ENCODE peak calls at places on chromosome 4, in ten cellular contexts. A is tibial artery, C is astrocyte, S is suprapubic skin, E is ovary, V is endodermal cell, H is psoas muscle, U is right lobe of liver, O is thoracic aorta, N is uterus. Q is an unnamed sample.
A peak's percentile ranks its signal among the peaks of the same experiment; 100 is the strongest.

GRCh38 chr4:105471566-105472176 is 2.2 kb downstream of the PPA2 start:
- DNase-seq in V (peak; percentile 88), A (peak; percentile 59), S (peak; percentile 82), C (peak; percentile 64), U (peak; percentile 43), O (peak; percentile 16), E (peak; percentile 32), H (peak; percentile 30), N (peak; percentile 70), Q (peak; percentile 89)

GRCh38 chr4:23368081-23368697 is 521.7 kb downstream of the PPARGC1A start:
- DNase-seq in A (no peak), H (peak; percentile 25), C (no peak), O (no peak), E (no peak), S (no peak), N (no peak), V (peak; percentile 87), U (no peak), Q (no peak)

GRCh38 chr4:3317011-3317655 is 24.3 kb downstream of the RGS12 start:
- DNase-seq in A (no peak), U (no peak), S (no peak), O (no peak), V (peak; percentile 35), C (no peak), E (no peak), N (no peak), H (no peak), Q (no peak)

GRCh38 chr4:5338511-5338910 is 287.2 kb downstream of the STK32B start:
- DNase-seq in E (no peak), O (no peak), V (no peak), H (no peak), N (no peak), A (no peak), U (no peak), C (no peak), S (no peak), Q (no peak)

GRCh38 chr4:101019941-101020401 is 327.4 kb downstream of the PPP3CA start:
- DNase-seq in V (peak; percentile 54), N (no peak), C (peak; percentile 27), A (no peak), H (no peak), U (no peak), E (no peak), S (no peak), O (no peak), Q (no peak)

GRCh38 chr4:118888666-118889312 is at the start of gene SYNPO2:
- DNase-seq in V (peak; percentile 93), A (peak; percentile 85), E (peak; percentile 91), O (peak; percentile 64), U (peak; percentile 57), H (peak; percentile 79), C (peak; percentile 87), N (peak; percentile 95), S (peak; percentile 85), Q (peak; percentile 93)

GRCh38 chr4:173532725-173533511 is 2.9 kb upstream of the HAND2 start:
- DNase-seq in V (no peak), U (no peak), A (no peak), O (no peak), C (no peak), E (no peak), N (no peak), H (no peak), S (no peak), Q (no peak)

GRCh38 chr4:158314756-158315487 is 104.6 kb downstream of the TMEM144 start:
- DNase-seq in U (no peak), O (no peak), C (peak; percentile 97), H (no peak), S (no peak), N (no peak), V (no peak), A (no peak), E (no peak), Q (peak; percentile 97)

GRCh38 chr4:45629717-45630116 is 494.1 kb downstream of the GABRG1 start:
- DNase-seq in N (no peak), C (no peak), V (no peak), H (no peak), A (no peak), E (no peak), O (no peak), S (no peak), U (no peak), Q (no peak)

GRCh38 chr4:163939597-163939996 is 445.1 kb downstream of the TMA16 start:
- DNase-seq in H (no peak), U (no peak), C (no peak), V (no peak), A (no peak), O (no peak), S (no peak), E (no peak), N (no peak), Q (no peak)

GRCh38 chr4:132297346-132297745 is 851.7 kb upstream of the PCDH10 start:
- DNase-seq in N (no peak), S (no peak), A (no peak), C (peak; percentile 3), V (no peak), O (no peak), E (no peak), H (no peak), U (no peak), Q (peak; percentile 49)

GRCh38 chr4:151428346-151428745 is 19.4 kb downstream of the FHIP1A start:
- DNase-seq in S (no peak), A (no peak), V (no peak), C (no peak), E (no peak), U (no peak), N (no peak), O (no peak), H (no peak), Q (no peak)

GRCh38 chr4:38154681-38155588 is 194.7 kb downstream of the PTTG2 start:
- DNase-seq in H (peak; percentile 28), S (no peak), U (no peak), A (no peak), O (no peak), N (no peak), C (no peak), E (no peak), V (no peak), Q (no peak)

DNA sequence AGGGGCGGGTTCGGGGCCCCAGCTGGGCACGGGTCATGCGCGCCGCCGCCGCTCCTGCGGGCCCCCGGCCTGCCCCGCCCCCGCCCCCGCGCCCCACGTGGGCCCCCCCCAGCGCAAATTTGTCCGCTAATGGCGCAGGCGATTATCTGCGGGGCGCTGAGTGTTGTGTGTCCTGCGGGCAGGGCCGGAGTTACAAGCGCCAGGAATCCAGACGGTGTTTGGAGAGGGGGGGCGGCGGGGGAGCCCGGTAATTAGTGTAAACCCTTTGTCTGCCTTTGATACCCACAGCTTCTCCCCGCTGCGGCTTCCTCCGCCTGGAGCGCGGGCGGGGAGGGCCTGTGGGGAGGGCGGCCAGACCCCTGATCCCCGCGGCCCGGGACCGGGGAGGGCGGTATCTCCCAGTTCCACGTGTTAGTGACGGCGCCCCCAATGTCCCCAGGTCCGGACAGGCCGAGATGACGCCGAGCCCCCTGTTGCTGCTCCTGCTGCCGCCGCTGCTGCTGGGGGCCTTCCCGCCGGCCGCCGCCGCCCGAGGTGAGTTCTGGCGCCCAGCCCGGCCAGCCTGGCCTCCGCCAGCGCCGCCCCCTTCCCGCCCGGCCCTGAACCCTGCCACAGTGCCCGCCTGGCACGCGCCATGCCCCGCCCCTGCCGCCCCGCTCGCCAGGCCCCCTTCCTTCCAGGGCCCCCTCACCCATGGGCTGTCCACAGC is 759 bp downstream of the FGFRL1 start:
- DNase-seq in N (peak; percentile 46), U (peak; percentile 80), A (no peak), O (no peak), V (peak; percentile 87), E (peak; percentile 75), S (no peak), C (peak; percentile 30), H (peak; percentile 44), Q (peak; percentile 63)
- H3K4me1 ChIP-seq in N (peaks cover 21% of the 10 kb centered on the region), U (peaks cover 29% of the 10 kb centered on the region), A (peaks cover 25% of the 10 kb centered on the region), O (peaks cover 4% of the 10 kb centered on the region), V (peaks cover 3% of the 10 kb centered on the region), E (peaks cover 14% of the 10 kb centered on the region), S (peaks cover 31% of the 10 kb centered on the region), C (peaks cover 28% of the 10 kb centered on the region), H (peaks cover 18% of the 10 kb centered on the region), Q (peaks cover 16% of the 10 kb centered on the region)

GRCh38 chr4:14241574-14241973 is 614.0 kb upstream of the BOD1L1 start:
- DNase-seq in U (no peak), E (no peak), C (no peak), V (no peak), A (no peak), O (no peak), N (no peak), S (no peak), H (no peak), Q (peak; percentile 7)
- H3K9me3 ChIP-seq in U (no peaks in the 10 kb centered on the region), E (no peaks in the 10 kb centered on the region), C (no peaks in the 10 kb centered on the region), V (peaks cover 4% of the 10 kb centered on the region), A (no peaks in the 10 kb centered on the region), O (no peaks in the 10 kb centered on the region), N (no peaks in the 10 kb centered on the region), S (no peaks in the 10 kb centered on the region), H (no peaks in the 10 kb centered on the region), Q (peaks cover 11% of the 10 kb centered on the region)

DNA sequence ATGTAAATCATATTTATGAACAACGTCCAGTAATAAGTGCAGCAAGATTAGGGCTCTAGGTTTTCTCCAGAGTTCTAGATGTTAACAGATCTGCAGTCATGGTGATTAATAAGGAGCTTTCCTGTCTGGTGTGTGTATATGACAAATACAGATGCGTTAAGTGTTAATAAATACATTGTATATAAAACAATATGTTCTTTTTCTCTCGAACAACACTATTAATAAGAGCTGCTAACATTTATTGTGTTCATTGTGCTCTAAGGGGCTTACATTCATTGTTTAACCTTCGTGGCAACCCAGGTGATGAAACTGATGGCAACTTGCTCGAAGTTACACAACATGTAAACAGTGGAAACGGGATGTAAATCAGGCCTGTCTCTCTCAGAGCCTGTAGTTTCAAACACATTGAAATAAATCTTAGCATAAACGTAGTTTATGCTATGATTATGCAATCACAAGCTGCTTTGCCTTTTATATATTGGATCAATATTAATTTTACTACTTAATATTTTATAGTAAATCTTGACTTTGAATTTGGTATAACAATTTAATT is 547 bp upstream of the CLGN start:
- DNase-seq in E (no peak), N (no peak), U (no peak), H (no peak), C (no peak), V (no peak), S (no peak), O (no peak), A (no peak), Q (no peak)
- H3K27me3 ChIP-seq in E (no peaks in the 10 kb centered on the region), N (no peaks in the 10 kb centered on the region), U (no peaks in the 10 kb centered on the region), H (no peaks in the 10 kb centered on the region), C (no peaks in the 10 kb centered on the region), V (peaks cover 15% of the 10 kb centered on the region), S (peaks cover 22% of the 10 kb centered on the region), O (no peaks in the 10 kb centered on the region), A (no peaks in the 10 kb centered on the region), Q (no peaks in the 10 kb centered on the region)

GRCh38 chr4:83931659-83932058 is 395.8 kb downstream of the GPAT3 start:
- DNase-seq in S (no peak), U (no peak), O (no peak), H (no peak), C (no peak), V (no peak), N (no peak), E (no peak), A (no peak), Q (no peak)
- H3K4me1 ChIP-seq in S (no peaks in the 10 kb centered on the region), U (no peaks in the 10 kb centered on the region), O (no peaks in the 10 kb centered on the region), H (no peaks in the 10 kb centered on the region), C (no peaks in the 10 kb centered on the region), V (no peaks in the 10 kb centered on the region), N (no peaks in the 10 kb centered on the region), E (no peaks in the 10 kb centered on the region), A (no peaks in the 10 kb centered on the region), Q (no peaks in the 10 kb centered on the region)

GRCh38 chr4:120653790-120654189 is 268.7 kb downstream of the PRDM5 start:
- DNase-seq in E (no peak), V (no peak), A (no peak), C (no peak), H (no peak), O (no peak), U (no peak), N (no peak), S (no peak), Q (peak; percentile 66)
- H3K9me3 ChIP-seq in E (no peaks in the 10 kb centered on the region), V (no peaks in the 10 kb centered on the region), A (no peaks in the 10 kb centered on the region), C (no peaks in the 10 kb centered on the region), H (no peaks in the 10 kb centered on the region), O (no peaks in the 10 kb centered on the region), U (no peaks in the 10 kb centered on the region), N (no peaks in the 10 kb centered on the region), S (no peaks in the 10 kb centered on the region), Q (no peaks in the 10 kb centered on the region)